ENCODE peak calls at places on chromosomes 5 and 9, in ten cellular contexts. Z is erythroblast, U is body of pancreas, F is lower leg skin, P is transverse colon, I is heart left ventricle, B is esophagus squamous epithelium, J is HepG2, S is A549, H is sigmoid colon. K is an unnamed sample.

GRCh38 chr9:90965141-90965910 is 163.7 kb downstream of the SYK start:
- DNase-seq in Z (no peak), U (no peak), F (no peak), P (no peak), I (no peak), B (no peak), J (no peak), S (no peak), H (no peak), K (no peak)

GRCh38 chr5:109713453-109713852 is 23.7 kb downstream of the MAN2A1 start:
- DNase-seq in Z (no peak), U (no peak), F (no peak), P (no peak), I (no peak), B (no peak), J (no peak), S (no peak), H (no peak), K (no peak)

GRCh38 chr5:168328804-168329203 is 37.4 kb downstream of the WWC1 start:
- DNase-seq in Z (peak; percentile 53), U (peak; percentile 83), F (no peak), P (peak; percentile 66), I (no peak), B (no peak), J (peak; percentile 70), S (peak; percentile 71), H (no peak), K (no peak)

GRCh38 chr9:101511009-101511408 is 22.6 kb upstream of the RNF20 start:
- DNase-seq in Z (no peak), U (no peak), F (no peak), P (no peak), I (no peak), B (no peak), J (no peak), S (no peak), H (no peak), K (no peak)

GRCh38 chr5:77379558-77380061 is 112.5 kb downstream of the WDR41 start:
- DNase-seq in Z (no peak), U (no peak), F (no peak), P (no peak), I (no peak), B (no peak), J (no peak), S (no peak), H (no peak), K (no peak)

GRCh38 chr5:167949435-167949834 is 342.0 kb upstream of the WWC1 start:
- DNase-seq in Z (no peak), U (no peak), F (no peak), P (no peak), I (no peak), B (no peak), J (no peak), S (no peak), H (no peak), K (no peak)

GRCh38 chr9:130631331-130632080 is 32.9 kb upstream of the PRDM12 start:
- DNase-seq in Z (no peak), U (no peak), F (no peak), P (no peak), I (no peak), B (no peak), J (no peak), S (no peak), H (no peak), K (no peak)

GRCh38 chr9:38643456-38644173 is 23.2 kb upstream of the ANKRD18A start:
- DNase-seq in Z (no peak), U (no peak), F (no peak), P (no peak), I (no peak), B (no peak), J (no peak), S (no peak), H (no peak), K (no peak)

GRCh38 chr9:114529285-114529684 is 24.0 kb upstream of the WHRN start:
- DNase-seq in Z (no peak), U (no peak), F (no peak), P (no peak), I (no peak), B (no peak), J (no peak), S (no peak), H (no peak), K (no peak)

GRCh38 chr9:137740311-137740710 is 121.5 kb downstream of the EHMT1 start:
- DNase-seq in Z (no peak), U (peak; percentile 25), F (no peak), P (no peak), I (no peak), B (no peak), J (no peak), S (no peak), H (peak; percentile 84), K (no peak)

GRCh38 chr5:124888622-124889521 is 142.4 kb upstream of the ZNF608 start:
- DNase-seq in Z (no peak), U (no peak), F (no peak), P (no peak), I (no peak), B (no peak), J (no peak), S (no peak), H (no peak), K (no peak)

GRCh38 chr5:52799983-52800393 is 12.3 kb downstream of the ITGA1 start:
- DNase-seq in Z (peak; percentile 94), U (peak; percentile 96), F (peak; percentile 92), P (peak; percentile 96), I (peak; percentile 96), B (peak; percentile 58), J (peak; percentile 86), S (peak; percentile 82), H (peak; percentile 97), K (peak; percentile 74)
- TF ChIP-seq POLR2A in Z (peak; percentile 79), U (peak; percentile 89), F (no peak), P (peak; percentile 73), I (peak; percentile 66), B (peak; percentile 86), J (peak; percentile 85), S (peak; percentile 64), H (peak; percentile 66), K (peak; percentile 76)

DNA sequence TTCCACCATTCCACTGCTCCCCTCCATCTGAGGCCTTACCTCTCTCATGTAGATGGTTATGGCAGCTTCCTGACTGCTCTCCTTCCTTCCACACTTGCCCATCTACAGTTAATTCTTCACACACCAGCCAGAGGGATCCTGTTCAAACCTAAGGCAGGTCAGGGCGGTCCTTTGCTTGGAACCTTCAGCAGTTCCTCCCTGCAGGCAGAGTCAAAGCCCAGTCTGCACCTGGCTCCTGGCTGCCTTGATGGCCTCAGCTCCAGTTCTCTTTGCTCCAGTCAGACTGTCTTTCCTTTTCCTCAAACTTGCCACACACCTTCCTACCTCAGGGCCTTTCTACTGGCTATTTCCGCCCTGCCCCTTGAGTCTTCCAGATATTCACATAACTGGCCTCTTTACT is 30.2 kb upstream of the NR3C1 start:
- DNase-seq in Z (no peak), U (no peak), F (no peak), P (no peak), I (no peak), B (no peak), J (no peak), S (no peak), H (no peak), K (no peak)
- TF ChIP-seq POLR2A in Z (no peak), U (no peak), F (no peak), P (no peak), I (no peak), B (no peak), J (no peak), S (no peak), H (no peak), K (no peak)

GRCh38 chr5:112737472-112738179 is at the start of gene APC:
- DNase-seq in Z (peak; percentile 94), U (peak; percentile 82), F (peak; percentile 95), P (peak; percentile 89), I (peak; percentile 93), B (peak; percentile 34), J (peak; percentile 54), S (peak; percentile 51), H (peak; percentile 97), K (peak; percentile 80)
- TF ChIP-seq POLR2A in Z (peak; percentile 77), U (peak; percentile 41), F (no peak), P (peak; percentile 24), I (peak; percentile 58), B (peak; percentile 40), J (no peak), S (no peak), H (no peak), K (peak; percentile 58)

GRCh38 chr9:11064853-11065252 is 452.1 kb upstream of the PTPRD start:
- DNase-seq in Z (no peak), U (no peak), F (no peak), P (no peak), I (no peak), B (no peak), J (peak; percentile 5), S (no peak), H (no peak), K (peak; percentile 12)
- TF ChIP-seq POLR2A in Z (no peak), U (no peak), F (no peak), P (no peak), I (no peak), B (no peak), J (no peak), S (no peak), H (no peak), K (peak; percentile 16)

DNA sequence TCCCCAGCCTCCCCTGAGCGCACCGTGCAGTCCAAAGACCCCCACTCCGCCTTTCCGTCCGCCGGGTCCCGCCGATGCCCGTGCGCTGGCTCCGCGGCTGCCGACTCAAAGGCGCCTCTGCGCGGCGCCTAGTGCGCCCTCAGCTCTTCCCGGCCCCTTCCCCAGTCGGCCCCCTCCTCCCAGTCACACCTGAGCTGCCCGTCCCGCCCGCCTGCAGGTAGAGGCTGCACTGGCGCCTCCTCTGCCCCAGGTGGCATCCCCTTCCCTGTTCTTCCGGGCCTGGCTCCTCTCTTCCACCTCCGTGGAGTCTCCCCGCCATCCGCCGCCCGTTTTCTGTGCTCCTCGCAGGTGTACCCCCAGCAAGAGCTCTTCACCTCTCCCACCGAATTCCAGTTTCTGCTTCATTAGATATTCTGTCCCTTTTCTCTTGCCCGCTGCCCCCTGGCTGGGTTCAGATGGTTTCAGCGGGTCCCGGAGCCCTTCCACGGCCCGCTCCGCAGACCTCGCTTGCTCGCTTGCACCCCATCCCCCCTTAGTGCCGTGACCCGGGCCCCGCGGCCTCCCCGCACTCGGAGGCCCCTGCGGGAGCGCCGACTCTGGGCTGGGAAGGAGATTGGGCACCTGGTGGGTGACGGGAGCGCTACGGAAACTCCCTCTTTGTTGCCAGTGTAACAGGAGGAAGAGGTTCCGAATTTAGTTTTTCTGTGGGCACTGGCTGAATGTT is 707 bp downstream of the SLC44A1 start:
- DNase-seq in Z (peak; percentile 33), U (peak; percentile 88), F (peak; percentile 33), P (peak; percentile 82), I (peak; percentile 40), B (no peak), J (no peak), S (peak; percentile 30), H (peak; percentile 73), K (peak; percentile 56)
- TF ChIP-seq POLR2A in Z (no peak), U (peak; percentile 75), F (no peak), P (peak; percentile 68), I (peak; percentile 30), B (peak; percentile 20), J (no peak), S (no peak), H (no peak), K (no peak)

GRCh38 chr5:81428446-81428845 is 34.5 kb upstream of the ACOT12 start:
- DNase-seq in Z (no peak), U (no peak), F (no peak), P (no peak), I (no peak), B (no peak), J (no peak), S (no peak), H (no peak), K (no peak)
- TF ChIP-seq POLR2A in Z (no peak), U (no peak), F (no peak), P (no peak), I (no peak), B (no peak), J (no peak), S (no peak), H (no peak), K (no peak)

GRCh38 chr5:176388341-176389113 is at the start of the genes HIGD2A and NOP16:
- DNase-seq in Z (peak; percentile 98), U (peak; percentile 100), F (peak; percentile 100), P (peak; percentile 100), I (peak; percentile 100), B (peak; percentile 98), J (peak; percentile 98), S (peak; percentile 99), H (peak; percentile 100), K (peak; percentile 93)
- TF ChIP-seq POLR2A in Z (peak; percentile 84), U (no peak), F (no peak), P (no peak), I (peak; percentile 36), B (no peak), J (peak; percentile 91), S (peak; percentile 89), H (no peak), K (peak; percentile 72)